ENCODE peak calls at places on chromosomes 13 and 19, in four cellular contexts. One of them, this sample, is unnamed.

GRCh38 chr13:107376393-107377085 is 808.6 kb upstream of the ARGLU1 start:
- DNase-seq in WTC11: no peak
- DNase-seq in K562: no peak
- DNase-seq in HepG2: no peak
- DNase-seq in this sample: no peak

GRCh38 chr19:34649886-34650543 is 26.9 kb downstream of the SCGB2B2 start:
- DNase-seq in WTC11: no peak
- DNase-seq in K562: no peak
- DNase-seq in HepG2: no peak
- DNase-seq in this sample: no peak

GRCh38 chr19:38720559-38721236 is 23.6 kb downstream of the CAPN12 start:
- DNase-seq in K562: no peak
- DNase-seq in WTC11: no peak
- DNase-seq in HepG2: no peak
- DNase-seq in this sample: no peak

GRCh38 chr19:47110521-47111080 is 3.0 kb downstream of the ZC3H4 start:
- DNase-seq in HepG2: no peak
- DNase-seq in K562: peak
- DNase-seq in WTC11: no peak
- DNase-seq in this sample: peak

GRCh38 chr13:75831389-75831788 is 195.3 kb downstream of the LMO7 start:
- DNase-seq in K562: no peak
- DNase-seq in WTC11: no peak
- DNase-seq in HepG2: no peak
- DNase-seq in this sample: no peak

GRCh38 chr19:31118926-31119325 is 230.3 kb downstream of the TSHZ3 start:
- DNase-seq in HepG2: no peak
- DNase-seq in K562: no peak
- DNase-seq in WTC11: no peak
- DNase-seq in this sample: no peak

GRCh38 chr19:17076539-17076919 is 952 bp downstream of the MYO9B start:
- DNase-seq in WTC11: no peak
- DNase-seq in K562: no peak
- DNase-seq in HepG2: no peak
- DNase-seq in this sample: no peak

GRCh38 chr19:19111138-19111835 is 27.0 kb downstream of the TMEM161A start:
- DNase-seq in K562: no peak
- DNase-seq in HepG2: no peak
- DNase-seq in WTC11: peak
- DNase-seq in this sample: no peak

GRCh38 chr19:34963531-34964406 is at the start of gene ZNF792:
- DNase-seq in WTC11: peak
- DNase-seq in HepG2: peak
- DNase-seq in K562: peak
- DNase-seq in this sample: peak

GRCh38 chr13:80556291-80556690 is 215.4 kb upstream of the SPRY2 start:
- DNase-seq in HepG2: no peak
- DNase-seq in K562: peak
- DNase-seq in WTC11: no peak
- DNase-seq in this sample: no peak

GRCh38 chr13:48653074-48654054 is at the start of gene CYSLTR2:
- DNase-seq in K562: no peak
- DNase-seq in WTC11: no peak
- DNase-seq in HepG2: no peak
- DNase-seq in this sample: no peak

GRCh38 chr19:34808566-34808965 is 35.6 kb upstream of the ZNF599 start:
- DNase-seq in WTC11: no peak
- DNase-seq in K562: no peak
- DNase-seq in HepG2: no peak
- DNase-seq in this sample: no peak

GRCh38 chr19:46840157-46840942 is 10.3 kb downstream of the AP2S1 start:
- DNase-seq in K562: peak
- DNase-seq in HepG2: peak
- DNase-seq in WTC11: peak
- DNase-seq in this sample: peak

GRCh38 chr19:3766520-3766919 is 4.0 kb downstream of the MRPL54 start:
- DNase-seq in HepG2: no peak
- DNase-seq in WTC11: no peak
- DNase-seq in K562: no peak
- DNase-seq in this sample: no peak

GRCh38 chr19:48500830-48501445 is 10.7 kb downstream of the LMTK3 start:
- DNase-seq in WTC11: no peak
- DNase-seq in HepG2: no peak
- DNase-seq in K562: no peak
- DNase-seq in this sample: no peak

GRCh38 chr19:13002389-13002898 is 7.2 kb downstream of the NFIX start:
- DNase-seq in K562: no peak
- DNase-seq in WTC11: no peak
- DNase-seq in HepG2: no peak
- DNase-seq in this sample: no peak

GRCh38 chr19:33286899-33287298 is 15.4 kb downstream of the CEBPA start:
- DNase-seq in HepG2: no peak
- DNase-seq in K562: no peak
- DNase-seq in WTC11: no peak
- DNase-seq in this sample: no peak

GRCh38 chr13:19665427-19665859 is 32.0 kb downstream of the MPHOSPH8 start:
- DNase-seq in K562: no peak
- DNase-seq in HepG2: no peak
- DNase-seq in WTC11: no peak
- DNase-seq in this sample: no peak

GRCh38 chr13:19661561-19661960 is 28.1 kb downstream of the MPHOSPH8 start:
- DNase-seq in WTC11: no peak
- DNase-seq in HepG2: no peak
- DNase-seq in K562: no peak
- DNase-seq in this sample: no peak

GRCh38 chr13:19663416-19663979 is 30.0 kb downstream of the MPHOSPH8 start:
- DNase-seq in K562: no peak
- DNase-seq in HepG2: no peak
- DNase-seq in WTC11: no peak
- DNase-seq in this sample: no peak

GRCh38 chr13:19661126-19661525 is 27.7 kb downstream of the MPHOSPH8 start:
- DNase-seq in HepG2: no peak
- DNase-seq in K562: no peak
- DNase-seq in WTC11: no peak
- DNase-seq in this sample: no peak

GRCh38 chr13:19664481-19665230 is 31.2 kb downstream of the MPHOSPH8 start:
- DNase-seq in HepG2: no peak
- DNase-seq in K562: no peak
- DNase-seq in WTC11: no peak
- DNase-seq in this sample: no peak
- TF ChIP-seq SP1 in HepG2: no peak
- TF ChIP-seq SP1 in K562: no peak
- TF ChIP-seq SP1 in WTC11: no peak
- TF ChIP-seq SP1 in this sample: no peak

GRCh38 chr13:49760555-49760954 is 31.9 kb downstream of the KPNA3 start:
- DNase-seq in K562: no peak
- DNase-seq in WTC11: no peak
- DNase-seq in HepG2: no peak
- DNase-seq in this sample: no peak
- TF ChIP-seq ELF4 in K562: no peak
- TF ChIP-seq ELF4 in WTC11: no peak
- TF ChIP-seq ELF4 in HepG2: no peak
- TF ChIP-seq ELF4 in this sample: no peak

GRCh38 chr13:72804301-72804700 is 22.4 kb downstream of the PIBF1 start:
- DNase-seq in WTC11: no peak
- DNase-seq in HepG2: no peak
- DNase-seq in K562: no peak
- DNase-seq in this sample: no peak

GRCh38 chr13:72808917-72809500 is 27.1 kb downstream of the PIBF1 start:
- DNase-seq in K562: peak
- DNase-seq in HepG2: peak
- DNase-seq in WTC11: no peak
- DNase-seq in this sample: peak

DNA sequence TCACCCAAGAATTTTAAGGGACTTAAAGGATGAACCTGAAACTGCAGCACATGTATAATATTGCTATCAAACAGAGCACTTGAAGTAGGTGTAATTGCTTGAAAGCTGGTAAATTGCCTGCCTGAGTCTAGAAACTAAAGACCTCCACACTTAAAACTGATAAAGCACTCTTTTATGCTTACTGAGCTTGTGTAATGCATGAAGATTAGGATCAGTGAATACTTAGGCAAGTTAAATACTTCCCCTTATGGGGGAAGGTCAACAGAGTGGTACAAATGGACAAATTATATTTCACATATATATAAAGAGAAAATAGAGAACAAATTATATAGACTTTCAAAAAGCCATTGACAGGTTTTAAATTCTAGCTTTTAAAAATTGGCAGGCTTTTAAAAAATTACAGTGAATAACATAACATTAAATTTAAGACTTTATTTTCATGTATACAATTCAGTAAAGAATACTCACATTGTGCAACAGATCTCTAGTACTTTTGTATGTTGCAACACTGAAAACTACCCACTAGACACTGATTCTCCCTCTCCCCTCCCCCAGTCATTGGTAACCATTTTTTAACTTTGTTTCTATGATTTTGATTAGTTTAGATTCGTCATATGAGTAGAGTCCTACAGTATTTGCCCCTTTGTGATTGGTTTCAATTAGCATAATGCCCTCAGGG is 23.9 kb downstream of the PIBF1 start:
- DNase-seq in WTC11: no peak
- DNase-seq in K562: no peak
- DNase-seq in HepG2: peak
- DNase-seq in this sample: no peak
- TF ChIP-seq SP1 in WTC11: no peak
- TF ChIP-seq SP1 in K562: no peak
- TF ChIP-seq SP1 in HepG2: no peak
- TF ChIP-seq SP1 in this sample: no peak

GRCh38 chr13:44303681-44304432 is 69.8 kb upstream of the SERP2 start:
- DNase-seq in HepG2: no peak
- DNase-seq in WTC11: no peak
- DNase-seq in K562: no peak
- DNase-seq in this sample: no peak
- TF ChIP-seq ELF4 in HepG2: no peak
- TF ChIP-seq ELF4 in WTC11: no peak
- TF ChIP-seq ELF4 in K562: no peak
- TF ChIP-seq ELF4 in this sample: no peak

DNA sequence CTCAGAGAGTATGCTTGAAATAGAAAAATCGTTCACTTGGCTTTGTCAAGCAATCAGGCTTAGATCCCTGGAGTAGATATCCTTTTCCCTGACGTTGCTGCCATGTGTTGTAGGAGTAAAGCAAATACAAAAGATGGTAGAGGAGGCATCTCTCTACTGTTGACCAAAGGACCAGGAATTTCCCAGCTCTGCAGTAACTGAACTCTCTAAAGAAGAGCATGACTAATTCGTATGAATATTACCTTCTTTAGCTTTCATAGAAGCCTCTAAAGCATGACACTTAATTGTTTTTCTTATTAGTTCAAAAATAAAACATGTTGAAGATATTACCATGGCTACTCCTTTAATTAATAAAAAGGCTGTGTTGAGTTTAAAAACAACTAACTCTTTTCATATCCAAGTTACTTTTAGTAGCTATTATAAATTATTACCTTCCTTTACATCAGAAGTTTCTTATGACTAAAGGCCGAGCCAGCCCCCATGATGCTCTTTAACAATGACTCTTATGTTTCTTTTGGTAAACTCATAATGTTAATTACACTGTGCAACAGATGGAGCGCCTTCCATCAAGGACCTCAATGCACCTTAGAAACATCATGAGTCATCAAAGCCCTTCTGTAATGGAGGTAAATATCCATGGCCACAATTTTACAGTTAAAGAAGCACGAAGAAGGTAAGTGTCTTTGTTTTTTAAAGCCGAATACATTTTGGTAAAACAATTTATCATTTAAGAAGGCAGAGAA is 352.4 kb downstream of the KLF5 start:
- DNase-seq in K562: no peak
- DNase-seq in HepG2: no peak
- DNase-seq in WTC11: no peak
- DNase-seq in this sample: no peak
- TF ChIP-seq SP1 in K562: no peak
- TF ChIP-seq SP1 in HepG2: no peak
- TF ChIP-seq SP1 in WTC11: no peak
- TF ChIP-seq SP1 in this sample: no peak

This sample was measured in HEK293T.